ENCODE peak calls at places on chromosome X, in four cellular contexts. N, P, H and S are unnamed samples.

GRCh38 chrX:72002886-72003285 is 92.2 kb downstream of the NHSL2 start:
- DNase-seq in N (no peak), P (peak; percentile 40), H (no peak), S (no peak)

GRCh38 chrX:97027384-97027922 is 143.7 kb downstream of the RPA4 start:
- DNase-seq in N (peak; percentile 68), P (peak; percentile 26), H (no peak), S (no peak)

GRCh38 chrX:119667111-119667928 is 25.6 kb downstream of the SEPTIN6 start:
- DNase-seq in N (no peak), P (no peak), H (no peak), S (no peak)

GRCh38 chrX:17922303-17922702 is 61.2 kb upstream of the RAI2 start:
- DNase-seq in N (peak; percentile 4), P (no peak), H (no peak), S (no peak)

GRCh38 chrX:120316587-120317283 is 5.5 kb upstream of the TMEM255A start:
- DNase-seq in N (no peak), P (peak; percentile 28), H (no peak), S (no peak)

GRCh38 chrX:15245896-15246295 is 24.0 kb downstream of the ASB9 start:
- DNase-seq in N (no peak), P (no peak), H (no peak), S (no peak)

GRCh38 chrX:96763608-96764007 is 79.0 kb downstream of the DIAPH2 start:
- DNase-seq in N (no peak), P (no peak), H (no peak), S (no peak)

GRCh38 chrX:32987139-32987538 is 224.2 kb downstream of the DMD start:
- DNase-seq in N (no peak), P (no peak), H (no peak), S (peak; percentile 17)

GRCh38 chrX:10579018-10579752 is 41.2 kb downstream of the MID1 start:
- DNase-seq in N (no peak), P (peak; percentile 85), H (no peak), S (no peak)

GRCh38 chrX:153601511-153602110 is 2.7 kb upstream of the CCNQ start:
- DNase-seq in N (no peak), P (no peak), H (no peak), S (no peak)

GRCh38 chrX:72050011-72050410 is 81.7 kb downstream of the RTL5 start:
- DNase-seq in N (no peak), P (no peak), H (no peak), S (no peak)

GRCh38 chrX:12895856-12896255 is 10.6 kb upstream of the TLR8 start:
- DNase-seq in N (no peak), P (peak; percentile 1), H (no peak), S (no peak)

GRCh38 chrX:24760601-24761000 is 66.9 kb downstream of the POLA1 start:
- DNase-seq in N (no peak), P (peak; percentile 78), H (no peak), S (no peak)

GRCh38 chrX:21974011-21974385 is 33.5 kb downstream of the SMS start:
- DNase-seq in N (no peak), P (no peak), H (no peak), S (no peak)

GRCh38 chrX:155755706-155756337 is 125.3 kb upstream of the VAMP7 start:
- DNase-seq in N (no peak), P (no peak), H (no peak), S (no peak)

GRCh38 chrX:146363919-146364318 is 445.7 kb upstream of the CXorf51B start:
- DNase-seq in N (no peak), P (no peak), H (no peak), S (no peak)

GRCh38 chrX:101265869-101266428 is 25.2 kb downstream of the TAF7L start:
- DNase-seq in N (no peak), P (peak; percentile 66), H (no peak), S (no peak)

GRCh38 chrX:68511255-68511654 is 12.4 kb downstream of the YIPF6 start:
- DNase-seq in N (no peak), P (peak; percentile 45), H (no peak), S (no peak)

GRCh38 chrX:40291553-40291952 is 193.8 kb upstream of the BCOR start:
- DNase-seq in N (no peak), P (no peak), H (no peak), S (no peak)

GRCh38 chrX:14476169-14476568 is 53.2 kb upstream of the GLRA2 start:
- DNase-seq in N (no peak), P (peak; percentile 9), H (no peak), S (no peak)